ENCODE peak calls at places on chromosomes 4 and X, in ten cellular contexts. Z, L, O, C, F, P, X, Q, T and N are unnamed samples.

GRCh38 chr4:153421980-153422379 is 44.2 kb upstream of the TMEM131L start:
- DNase-seq in Z (no peak), L (peak), O (no peak), C (no peak), F (no peak), P (no peak), X (no peak), Q (no peak), T (no peak), N (no peak)

GRCh38 chr4:133597252-133597651 is 448.2 kb downstream of the PCDH10 start:
- DNase-seq in Z (no peak), L (no peak), O (no peak), C (no peak), F (no peak), P (no peak), X (no peak), Q (peak), T (no peak), N (no peak)

GRCh38 chrX:1291110-1291740 is 22.6 kb downstream of the CSF2RA start:
- DNase-seq in Z (no peak), L (no peak), O (no peak), C (no peak), F (no peak), P (no peak), X (no peak), Q (no peak), T (no peak), N (no peak)

GRCh38 chrX:78131117-78131516 is 8.3 kb downstream of the TAF9B start:
- DNase-seq in Z (no peak), L (no peak), O (no peak), C (no peak), F (no peak), P (no peak), X (no peak), Q (no peak), T (no peak), N (no peak)

GRCh38 chr4:152780267-152780811 is 585 bp downstream of the ARFIP1 start:
- DNase-seq in Z (no peak), L (no peak), O (no peak), C (no peak), F (peak), P (peak), X (no peak), Q (peak), T (peak), N (peak)

GRCh38 chr4:4602468-4602867 is 60.6 kb upstream of the STX18 start:
- DNase-seq in Z (no peak), L (no peak), O (no peak), C (no peak), F (no peak), P (no peak), X (no peak), Q (no peak), T (no peak), N (no peak)

GRCh38 chr4:141248029-141248428 is 27.3 kb downstream of the ZNF330 start:
- DNase-seq in Z (no peak), L (no peak), O (no peak), C (no peak), F (no peak), P (no peak), X (no peak), Q (no peak), T (no peak), N (no peak)

GRCh38 chr4:183797041-183797444 is 108.1 kb upstream of the STOX2 start:
- DNase-seq in Z (no peak), L (no peak), O (no peak), C (peak), F (peak), P (peak), X (peak), Q (peak), T (peak), N (peak)

GRCh38 chr4:184649026-184649970 is at the start of the genes CASP3 and PRIMPOL:
- DNase-seq in Z (peak), L (peak), O (peak), C (peak), F (peak), P (peak), X (peak), Q (peak), T (peak), N (peak)

GRCh38 chr4:41146716-41147506 is 67.4 kb downstream of the APBB2 start:
- DNase-seq in Z (peak), L (no peak), O (no peak), C (no peak), F (no peak), P (no peak), X (no peak), Q (peak), T (no peak), N (no peak)

GRCh38 chrX:10089378-10089795 is 67.4 kb upstream of the CLCN4 start:
- DNase-seq in Z (no peak), L (no peak), O (no peak), C (no peak), F (no peak), P (no peak), X (no peak), Q (no peak), T (no peak), N (no peak)